ENCODE peak calls at places on chromosomes 16 and 17, in nine cellular contexts. One of them, this sample, is unnamed. For H3K36me3, the result is how much of the 10 kb centered on the place peaks cover.

GRCh38 chr17:57544381-57544780 is 200.7 kb downstream of the CCDC182 start:
- DNase-seq in transverse colon: no peak
- DNase-seq in tibial nerve: no peak
- DNase-seq in stomach: no peak
- DNase-seq in suprapubic skin: no peak
- DNase-seq in SK-N-SH: peak
- DNase-seq in esophagus muscularis mucosa: no peak
- DNase-seq in GM12878: no peak
- DNase-seq in sigmoid colon: no peak
- DNase-seq in this sample: no peak

GRCh38 chr16:51708861-51709260 is 557.8 kb upstream of the SALL1 start:
- DNase-seq in transverse colon: no peak
- DNase-seq in tibial nerve: no peak
- DNase-seq in stomach: no peak
- DNase-seq in suprapubic skin: no peak
- DNase-seq in SK-N-SH: no peak
- DNase-seq in esophagus muscularis mucosa: no peak
- DNase-seq in GM12878: no peak
- DNase-seq in sigmoid colon: no peak
- DNase-seq in this sample: no peak

GRCh38 chr16:65032397-65032796 is 89.5 kb downstream of the CDH11 start:
- DNase-seq in transverse colon: no peak
- DNase-seq in tibial nerve: no peak
- DNase-seq in stomach: no peak
- DNase-seq in suprapubic skin: no peak
- DNase-seq in SK-N-SH: no peak
- DNase-seq in esophagus muscularis mucosa: no peak
- DNase-seq in GM12878: no peak
- DNase-seq in sigmoid colon: no peak
- DNase-seq in this sample: no peak

GRCh38 chr16:13906426-13907089 is 13.4 kb upstream of the ERCC4 start:
- DNase-seq in transverse colon: no peak
- DNase-seq in tibial nerve: no peak
- DNase-seq in stomach: no peak
- DNase-seq in suprapubic skin: no peak
- DNase-seq in SK-N-SH: no peak
- DNase-seq in esophagus muscularis mucosa: peak
- DNase-seq in GM12878: no peak
- DNase-seq in sigmoid colon: no peak
- DNase-seq in this sample: no peak

GRCh38 chr16:27114006-27114405 is 47.3 kb downstream of the C16orf82 start:
- DNase-seq in transverse colon: no peak
- DNase-seq in tibial nerve: no peak
- DNase-seq in stomach: no peak
- DNase-seq in suprapubic skin: no peak
- DNase-seq in SK-N-SH: no peak
- DNase-seq in esophagus muscularis mucosa: no peak
- DNase-seq in GM12878: no peak
- DNase-seq in sigmoid colon: no peak
- DNase-seq in this sample: no peak

GRCh38 chr16:75803753-75804152 is 77.5 kb upstream of the CPHXL start:
- DNase-seq in transverse colon: no peak
- DNase-seq in tibial nerve: no peak
- DNase-seq in stomach: no peak
- DNase-seq in suprapubic skin: no peak
- DNase-seq in SK-N-SH: no peak
- DNase-seq in esophagus muscularis mucosa: no peak
- DNase-seq in GM12878: no peak
- DNase-seq in sigmoid colon: no peak
- DNase-seq in this sample: no peak

GRCh38 chr16:81730090-81731051 is 48.7 kb upstream of the PLCG2 start:
- DNase-seq in transverse colon: peak
- DNase-seq in tibial nerve: peak
- DNase-seq in stomach: peak
- DNase-seq in suprapubic skin: peak
- DNase-seq in SK-N-SH: peak
- DNase-seq in esophagus muscularis mucosa: no peak
- DNase-seq in GM12878: no peak
- DNase-seq in sigmoid colon: peak
- DNase-seq in this sample: peak

GRCh38 chr17:14004927-14005630 is 64.2 kb upstream of the COX10 start:
- DNase-seq in transverse colon: no peak
- DNase-seq in tibial nerve: no peak
- DNase-seq in stomach: no peak
- DNase-seq in suprapubic skin: no peak
- DNase-seq in SK-N-SH: no peak
- DNase-seq in esophagus muscularis mucosa: no peak
- DNase-seq in GM12878: no peak
- DNase-seq in sigmoid colon: no peak
- DNase-seq in this sample: no peak

GRCh38 chr16:52535076-52535475 is 11.9 kb downstream of the TOX3 start:
- DNase-seq in transverse colon: peak
- DNase-seq in tibial nerve: no peak
- DNase-seq in stomach: peak
- DNase-seq in suprapubic skin: no peak
- DNase-seq in SK-N-SH: no peak
- DNase-seq in esophagus muscularis mucosa: no peak
- DNase-seq in GM12878: no peak
- DNase-seq in sigmoid colon: no peak
- DNase-seq in this sample: no peak

GRCh38 chr17:58235821-58236220 is 2.6 kb upstream of the LPO start:
- DNase-seq in transverse colon: no peak
- DNase-seq in tibial nerve: no peak
- DNase-seq in stomach: no peak
- DNase-seq in suprapubic skin: no peak
- DNase-seq in SK-N-SH: no peak
- DNase-seq in esophagus muscularis mucosa: no peak
- DNase-seq in GM12878: no peak
- DNase-seq in sigmoid colon: no peak
- DNase-seq in this sample: no peak

GRCh38 chr17:48439875-48440505 is 10.0 kb upstream of the SKAP1 start:
- DNase-seq in transverse colon: no peak
- DNase-seq in tibial nerve: no peak
- DNase-seq in stomach: peak
- DNase-seq in suprapubic skin: no peak
- DNase-seq in SK-N-SH: no peak
- DNase-seq in esophagus muscularis mucosa: peak
- DNase-seq in GM12878: no peak
- DNase-seq in sigmoid colon: no peak
- DNase-seq in this sample: no peak

GRCh38 chr17:16919663-16920627 is 52.0 kb downstream of the TNFRSF13B start:
- DNase-seq in transverse colon: peak
- DNase-seq in tibial nerve: no peak
- DNase-seq in stomach: peak
- DNase-seq in suprapubic skin: peak
- DNase-seq in SK-N-SH: no peak
- DNase-seq in esophagus muscularis mucosa: no peak
- DNase-seq in GM12878: no peak
- DNase-seq in sigmoid colon: no peak
- DNase-seq in this sample: no peak

GRCh38 chr16:77359065-77359502 is 75.8 kb downstream of the ADAMTS18 start:
- DNase-seq in transverse colon: no peak
- DNase-seq in tibial nerve: no peak
- DNase-seq in stomach: no peak
- DNase-seq in suprapubic skin: no peak
- DNase-seq in SK-N-SH: no peak
- DNase-seq in esophagus muscularis mucosa: no peak
- DNase-seq in GM12878: no peak
- DNase-seq in sigmoid colon: no peak
- DNase-seq in this sample: no peak

GRCh38 chr17:72717276-72717675 is 375.2 kb downstream of the SLC39A11 start:
- DNase-seq in transverse colon: no peak
- DNase-seq in tibial nerve: no peak
- DNase-seq in stomach: no peak
- DNase-seq in suprapubic skin: no peak
- DNase-seq in SK-N-SH: no peak
- DNase-seq in esophagus muscularis mucosa: no peak
- DNase-seq in GM12878: no peak
- DNase-seq in sigmoid colon: no peak
- DNase-seq in this sample: no peak

GRCh38 chr16:10668322-10669045 is 26.2 kb downstream of the TEKT5 start:
- DNase-seq in transverse colon: no peak
- DNase-seq in tibial nerve: no peak
- DNase-seq in stomach: peak
- DNase-seq in suprapubic skin: no peak
- DNase-seq in SK-N-SH: peak
- DNase-seq in esophagus muscularis mucosa: no peak
- DNase-seq in GM12878: no peak
- DNase-seq in sigmoid colon: no peak
- DNase-seq in this sample: no peak

GRCh38 chr16:1929578-1930337 is 11.5 kb upstream of the HS3ST6 start:
- DNase-seq in transverse colon: peak
- DNase-seq in tibial nerve: peak
- DNase-seq in stomach: peak
- DNase-seq in suprapubic skin: peak
- DNase-seq in SK-N-SH: peak
- DNase-seq in esophagus muscularis mucosa: peak
- DNase-seq in GM12878: no peak
- DNase-seq in sigmoid colon: peak
- DNase-seq in this sample: peak

GRCh38 chr16:54694651-54695050 is 236.0 kb upstream of the IRX5 start:
- DNase-seq in transverse colon: no peak
- DNase-seq in tibial nerve: no peak
- DNase-seq in stomach: no peak
- DNase-seq in suprapubic skin: no peak
- DNase-seq in SK-N-SH: no peak
- DNase-seq in esophagus muscularis mucosa: peak
- DNase-seq in GM12878: no peak
- DNase-seq in sigmoid colon: no peak
- DNase-seq in this sample: no peak

GRCh38 chr16:58497468-58497867 is 2.5 kb upstream of the NDRG4 start:
- DNase-seq in transverse colon: no peak
- DNase-seq in tibial nerve: no peak
- DNase-seq in stomach: no peak
- DNase-seq in suprapubic skin: no peak
- DNase-seq in SK-N-SH: no peak
- DNase-seq in esophagus muscularis mucosa: no peak
- DNase-seq in GM12878: no peak
- DNase-seq in sigmoid colon: no peak
- DNase-seq in this sample: peak

GRCh38 chr16:45454-45853 is 8.0 kb downstream of the POLR3K start:
- DNase-seq in transverse colon: no peak
- DNase-seq in tibial nerve: no peak
- DNase-seq in stomach: no peak
- DNase-seq in suprapubic skin: peak
- DNase-seq in SK-N-SH: no peak
- DNase-seq in esophagus muscularis mucosa: no peak
- DNase-seq in GM12878: no peak
- DNase-seq in sigmoid colon: no peak
- DNase-seq in this sample: no peak

GRCh38 chr17:385195-385835 is 32.7 kb upstream of the RPH3AL start:
- DNase-seq in transverse colon: peak
- DNase-seq in tibial nerve: peak
- DNase-seq in stomach: peak
- DNase-seq in suprapubic skin: no peak
- DNase-seq in SK-N-SH: peak
- DNase-seq in esophagus muscularis mucosa: no peak
- DNase-seq in GM12878: no peak
- DNase-seq in sigmoid colon: peak
- DNase-seq in this sample: peak

GRCh38 chr17:43524945-43525575 is 21.1 kb downstream of the ETV4 start:
- DNase-seq in transverse colon: no peak
- DNase-seq in tibial nerve: no peak
- DNase-seq in stomach: no peak
- DNase-seq in suprapubic skin: no peak
- DNase-seq in SK-N-SH: no peak
- DNase-seq in esophagus muscularis mucosa: no peak
- DNase-seq in GM12878: no peak
- DNase-seq in sigmoid colon: no peak
- DNase-seq in this sample: no peak

GRCh38 chr16:72317378-72317777 is 145.4 kb upstream of the PMFBP1 start:
- DNase-seq in transverse colon: no peak
- DNase-seq in tibial nerve: no peak
- DNase-seq in stomach: no peak
- DNase-seq in suprapubic skin: no peak
- DNase-seq in SK-N-SH: no peak
- DNase-seq in esophagus muscularis mucosa: no peak
- DNase-seq in GM12878: no peak
- DNase-seq in sigmoid colon: no peak
- DNase-seq in this sample: no peak
- TF ChIP-seq EP300 in transverse colon: no peak
- TF ChIP-seq EP300 in tibial nerve: peak
- TF ChIP-seq EP300 in stomach: no peak
- TF ChIP-seq EP300 in suprapubic skin: no peak
- TF ChIP-seq EP300 in SK-N-SH: no peak
- TF ChIP-seq EP300 in esophagus muscularis mucosa: no peak
- TF ChIP-seq EP300 in GM12878: no peak
- TF ChIP-seq EP300 in sigmoid colon: peak
- TF ChIP-seq EP300 in this sample: no peak

GRCh38 chr16:11844499-11844898 is 6.8 kb downstream of the RSL1D1 start:
- DNase-seq in transverse colon: no peak
- DNase-seq in tibial nerve: no peak
- DNase-seq in stomach: no peak
- DNase-seq in suprapubic skin: peak
- DNase-seq in SK-N-SH: no peak
- DNase-seq in esophagus muscularis mucosa: no peak
- DNase-seq in GM12878: no peak
- DNase-seq in sigmoid colon: no peak
- DNase-seq in this sample: no peak
- H3K36me3 ChIP-seq in transverse colon: half or more
- H3K36me3 ChIP-seq in tibial nerve: half or more
- H3K36me3 ChIP-seq in stomach: half or more
- H3K36me3 ChIP-seq in suprapubic skin: half or more
- H3K36me3 ChIP-seq in SK-N-SH: half or more
- H3K36me3 ChIP-seq in esophagus muscularis mucosa: half or more
- H3K36me3 ChIP-seq in GM12878: under half
- H3K36me3 ChIP-seq in sigmoid colon: half or more
- H3K36me3 ChIP-seq in this sample: under half

GRCh38 chr17:82647593-82648164 is 565 bp downstream of the WDR45B start:
- DNase-seq in transverse colon: peak
- DNase-seq in tibial nerve: no peak
- DNase-seq in stomach: peak
- DNase-seq in suprapubic skin: no peak
- DNase-seq in SK-N-SH: peak
- DNase-seq in esophagus muscularis mucosa: no peak
- DNase-seq in GM12878: no peak
- DNase-seq in sigmoid colon: peak
- DNase-seq in this sample: peak
- TF ChIP-seq EP300 in transverse colon: no peak
- TF ChIP-seq EP300 in tibial nerve: no peak
- TF ChIP-seq EP300 in stomach: no peak
- TF ChIP-seq EP300 in suprapubic skin: no peak
- TF ChIP-seq EP300 in SK-N-SH: no peak
- TF ChIP-seq EP300 in esophagus muscularis mucosa: no peak
- TF ChIP-seq EP300 in GM12878: no peak
- TF ChIP-seq EP300 in sigmoid colon: no peak
- TF ChIP-seq EP300 in this sample: no peak

DNA sequence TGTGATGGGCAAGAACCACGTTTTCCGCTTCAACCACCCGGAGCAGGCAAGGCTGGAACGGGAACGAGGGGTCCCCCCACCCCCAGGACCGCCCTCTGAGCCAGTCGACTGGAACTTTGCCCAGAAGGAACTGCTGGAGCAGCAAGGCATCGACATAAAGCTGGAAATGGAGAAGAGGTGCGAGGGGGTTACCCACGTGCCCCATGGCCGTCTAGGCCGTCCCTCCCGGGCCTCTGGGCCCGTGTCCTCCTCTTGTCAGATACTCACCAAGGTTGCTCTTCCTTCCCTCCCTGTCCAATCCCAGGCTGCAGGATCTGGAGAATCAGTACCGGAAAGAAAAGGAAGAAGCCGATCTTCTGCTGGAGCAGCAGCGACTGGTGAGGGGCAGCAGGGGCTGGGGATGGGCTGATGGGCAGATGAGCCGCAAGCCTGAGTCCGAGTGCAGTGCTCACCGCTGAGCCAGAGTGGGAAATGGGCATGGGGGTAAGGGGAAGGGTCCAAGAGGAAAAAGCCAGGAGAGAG is 14.7 kb downstream of the SLC52A1 start:
- DNase-seq in transverse colon: no peak
- DNase-seq in tibial nerve: no peak
- DNase-seq in stomach: no peak
- DNase-seq in suprapubic skin: no peak
- DNase-seq in SK-N-SH: no peak
- DNase-seq in esophagus muscularis mucosa: no peak
- DNase-seq in GM12878: no peak
- DNase-seq in sigmoid colon: no peak
- DNase-seq in this sample: no peak
- H3K36me3 ChIP-seq in transverse colon: half or more
- H3K36me3 ChIP-seq in tibial nerve: half or more
- H3K36me3 ChIP-seq in stomach: half or more
- H3K36me3 ChIP-seq in suprapubic skin: half or more
- H3K36me3 ChIP-seq in SK-N-SH: under half
- H3K36me3 ChIP-seq in esophagus muscularis mucosa: half or more
- H3K36me3 ChIP-seq in GM12878: under half
- H3K36me3 ChIP-seq in sigmoid colon: under half
- H3K36me3 ChIP-seq in this sample: under half

This sample was measured in ovary.